ENCODE peak calls at places on chromosomes 5 and 9, in eight cellular contexts. V is psoas muscle, W is ovary, N is neural progenitor cell, J is tibial nerve, B is cardiac muscle cell, F is kidney, O is pancreas. Q is an unnamed sample. For H3K4me1, the result is how much of the 10 kb centered on the place peaks cover.

GRCh38 chr5:179765400-179765799 is 28.4 kb upstream of the LTC4S start:
- DNase-seq in B (no peak), W (no peak), N (no peak), O (no peak), F (no peak), V (peak), J (peak), Q (peak)

GRCh38 chr9:91741529-91741928 is 208.5 kb downstream of the ROR2 start:
- DNase-seq in O (no peak), F (no peak), V (no peak), B (no peak), N (no peak), W (no peak), J (no peak), Q (no peak)

GRCh38 chr5:122683631-122684030 is 91.2 kb upstream of the SNX2 start:
- DNase-seq in O (no peak), F (no peak), N (no peak), W (no peak), V (no peak), B (no peak), J (no peak), Q (no peak)

GRCh38 chr5:57627661-57628060 is 145.1 kb upstream of the ACTBL2 start:
- DNase-seq in W (no peak), O (no peak), F (no peak), B (no peak), N (no peak), V (no peak), J (no peak), Q (no peak)

GRCh38 chr5:163915481-163915961 is 410.1 kb downstream of the MAT2B start:
- DNase-seq in J (no peak), W (no peak), F (peak), N (peak), V (no peak), O (no peak), B (peak), Q (no peak)

GRCh38 chr5:58786035-58786434 is 203.2 kb downstream of the RAB3C start:
- DNase-seq in W (no peak), O (no peak), B (no peak), N (no peak), J (no peak), V (no peak), F (no peak), Q (no peak)

GRCh38 chr9:114336157-114336556 is 6.5 kb downstream of the ORM2 start:
- DNase-seq in J (no peak), F (peak), V (no peak), O (no peak), W (no peak), B (no peak), N (no peak), Q (no peak)

GRCh38 chr5:71475788-71476384 is 20.4 kb downstream of the BDP1 start:
- DNase-seq in B (peak), O (no peak), W (no peak), N (peak), V (no peak), J (no peak), F (no peak), Q (no peak)

GRCh38 chr9:98226516-98226915 is 28.9 kb downstream of the TBC1D2 start:
- DNase-seq in J (no peak), W (no peak), V (no peak), O (no peak), N (no peak), F (no peak), B (no peak), Q (no peak)

GRCh38 chr5:386432-387341 is 56.3 kb upstream of the EXOC3 start:
- DNase-seq in W (no peak), N (no peak), B (no peak), O (peak), F (no peak), J (no peak), V (no peak), Q (no peak)

GRCh38 chr9:8876303-8876702 is 1076.7 kb upstream of the DMAC1 start:
- DNase-seq in V (no peak), B (no peak), N (no peak), J (no peak), F (no peak), O (no peak), W (no peak), Q (no peak)

GRCh38 chr5:87069311-87069710 is 198.4 kb upstream of the RASA1 start:
- DNase-seq in O (no peak), B (no peak), W (no peak), F (no peak), J (no peak), V (no peak), N (no peak), Q (no peak)

GRCh38 chr5:132459983-132460834 is 30.4 kb downstream of the IRF1 start:
- DNase-seq in W (no peak), V (no peak), B (no peak), O (no peak), F (no peak), N (no peak), J (no peak), Q (peak)

GRCh38 chr5:62138607-62139006 is 167.4 kb upstream of the KIF2A start:
- DNase-seq in V (no peak), N (peak), O (no peak), W (no peak), B (no peak), F (no peak), J (no peak), Q (no peak)

GRCh38 chr5:90932052-90932699 is 373.6 kb downstream of the ADGRV1 start:
- DNase-seq in J (no peak), N (peak), O (no peak), F (no peak), W (peak), V (no peak), B (peak), Q (no peak)

GRCh38 chr9:3880851-3881250 is 355.1 kb upstream of the RFX3 start:
- DNase-seq in B (no peak), J (no peak), F (no peak), N (no peak), O (no peak), V (no peak), W (no peak), Q (no peak)

GRCh38 chr5:73336366-73336765 is 112.2 kb downstream of the FOXD1 start:
- DNase-seq in F (no peak), B (no peak), O (no peak), V (no peak), N (no peak), W (no peak), J (no peak), Q (no peak)

GRCh38 chr5:56420323-56420722 is 187.2 kb upstream of the ANKRD55 start:
- DNase-seq in W (no peak), B (no peak), N (no peak), O (no peak), F (no peak), V (no peak), J (no peak), Q (no peak)

GRCh38 chr5:111756701-111757581 is at the start of gene NREP:
- DNase-seq in J (peak), V (peak), W (peak), N (peak), F (peak), O (peak), B (peak), Q (peak)

GRCh38 chr9:74556685-74557084 is 59.5 kb downstream of the RORB start:
- DNase-seq in F (no peak), V (no peak), N (no peak), B (no peak), J (no peak), O (no peak), W (no peak), Q (no peak)

GRCh38 chr5:173925449-173926071 is 37.4 kb downstream of the CPEB4 start:
- DNase-seq in B (peak), F (no peak), V (no peak), W (peak), N (peak), J (no peak), O (no peak), Q (peak)

GRCh38 chr5:107104774-107105050 is 566.0 kb downstream of the EFNA5 start:
- DNase-seq in J (no peak), V (no peak), N (no peak), W (no peak), B (peak), F (no peak), O (no peak), Q (peak)

GRCh38 chr9:105241356-105242043 is 3.0 kb upstream of the SLC44A1 start:
- DNase-seq in B (no peak), N (no peak), J (no peak), W (no peak), F (no peak), O (no peak), V (no peak), Q (no peak)

GRCh38 chr5:138763037-138763778 is 10.0 kb downstream of the CTNNA1 start:
- DNase-seq in N (no peak), V (no peak), F (no peak), W (no peak), J (no peak), B (no peak), O (no peak), Q (no peak)

GRCh38 chr9:121566401-121567141 is 66.9 kb upstream of the GGTA1 start:
- DNase-seq in W (peak), B (no peak), F (no peak), V (peak), N (no peak), J (no peak), O (no peak), Q (peak)

GRCh38 chr5:149764086-149764485 is 34.0 kb downstream of the PPARGC1B start:
- DNase-seq in O (peak), N (no peak), W (no peak), V (no peak), B (no peak), F (peak), J (no peak), Q (no peak)

GRCh38 chr5:9197881-9198260 is 348.0 kb downstream of the SEMA5A start:
- DNase-seq in V (no peak), N (no peak), J (no peak), B (no peak), W (no peak), O (no peak), F (no peak), Q (no peak)

GRCh38 chr5:79774171-79774854 is 84.7 kb downstream of the CMYA5 start:
- DNase-seq in B (peak), W (no peak), V (no peak), F (peak), N (peak), J (no peak), O (no peak), Q (no peak)

GRCh38 chr5:107470007-107470582 is 200.6 kb downstream of the EFNA5 start:
- DNase-seq in J (no peak), N (no peak), F (no peak), V (no peak), O (no peak), B (peak), W (no peak), Q (no peak)

GRCh38 chr5:76813982-76814562 is 4.8 kb upstream of the F2RL1 start:
- DNase-seq in W (no peak), O (no peak), B (no peak), F (no peak), J (no peak), V (no peak), N (no peak), Q (no peak)

GRCh38 chr9:119556129-119556875 is 187.1 kb upstream of the BRINP1 start:
- DNase-seq in N (peak), J (peak), W (peak), O (peak), F (peak), V (peak), B (peak), Q (peak)

GRCh38 chr9:89701221-89701798 is 96.5 kb downstream of the GADD45G start:
- DNase-seq in F (no peak), B (no peak), J (no peak), O (no peak), W (no peak), V (no peak), N (no peak), Q (no peak)

GRCh38 chr9:130981002-130981760 is 27.8 kb upstream of the LAMC3 start:
- DNase-seq in W (no peak), V (no peak), N (no peak), O (no peak), B (no peak), F (no peak), J (no peak), Q (no peak)

GRCh38 chr5:69503144-69503488 is 10.5 kb downstream of the OCLN start:
- DNase-seq in F (no peak), B (no peak), V (no peak), O (no peak), N (no peak), W (no peak), J (no peak), Q (no peak)
- H3K4me3 ChIP-seq in F (no peak), B (no peak), V (no peak), O (no peak), N (no peak), W (no peak), J (no peak), Q (no peak)

GRCh38 chr9:110199643-110200042 is 8.3 kb downstream of the C9orf152 start:
- DNase-seq in V (no peak), F (no peak), N (no peak), O (no peak), B (no peak), J (no peak), W (no peak), Q (no peak)
- H3K27ac ChIP-seq in V (no peak), F (no peak), N (no peak), O (peak), B (no peak), J (no peak), W (no peak), Q (no peak)

GRCh38 chr5:84253946-84254345 is 130.7 kb downstream of the EDIL3 start:
- DNase-seq in V (no peak), B (no peak), F (no peak), J (no peak), W (no peak), N (no peak), O (no peak), Q (no peak)
- H3K4me1 ChIP-seq in V (under half), B (under half), F (under half), J (under half), W (under half), N (under half), O (under half), Q (under half)

GRCh38 chr9:136258299-136258625 is 12.7 kb upstream of the QSOX2 start:
- DNase-seq in F (peak), N (no peak), O (no peak), W (no peak), V (no peak), B (no peak), J (no peak), Q (no peak)

GRCh38 chr9:136259836-136260235 is 14.2 kb upstream of the QSOX2 start:
- DNase-seq in W (no peak), F (no peak), B (no peak), J (no peak), V (no peak), N (no peak), O (no peak), Q (no peak)

GRCh38 chr9:136258786-136259516 is 13.3 kb upstream of the QSOX2 start:
- DNase-seq in F (peak), B (no peak), N (no peak), J (no peak), W (no peak), O (no peak), V (no peak), Q (no peak)

GRCh38 chr9:136260521-136260920 is 14.9 kb upstream of the QSOX2 start:
- DNase-seq in V (no peak), B (no peak), N (no peak), W (no peak), F (no peak), J (no peak), O (no peak), Q (no peak)

DNA sequence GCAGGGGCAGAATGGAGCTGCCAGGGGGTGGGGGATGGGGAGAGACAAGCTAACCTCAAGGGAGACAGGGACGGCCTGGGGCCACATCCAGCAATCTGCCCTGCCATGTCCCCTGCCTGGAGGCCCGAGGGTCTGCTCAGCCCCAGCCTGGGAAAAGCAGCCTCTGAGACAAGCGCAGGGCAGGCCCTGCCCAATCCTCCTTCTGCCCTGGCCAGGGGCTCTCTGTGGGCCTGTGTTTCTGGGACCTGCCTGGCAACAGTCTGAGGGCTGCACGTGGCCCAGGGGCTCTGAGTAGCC is 13.9 kb upstream of the QSOX2 start:
- DNase-seq in J (no peak), W (no peak), V (no peak), O (no peak), B (no peak), F (peak), N (no peak), Q (no peak)
- H3K4me3 ChIP-seq in J (no peak), W (no peak), V (no peak), O (no peak), B (no peak), F (no peak), N (no peak), Q (no peak)

DNA sequence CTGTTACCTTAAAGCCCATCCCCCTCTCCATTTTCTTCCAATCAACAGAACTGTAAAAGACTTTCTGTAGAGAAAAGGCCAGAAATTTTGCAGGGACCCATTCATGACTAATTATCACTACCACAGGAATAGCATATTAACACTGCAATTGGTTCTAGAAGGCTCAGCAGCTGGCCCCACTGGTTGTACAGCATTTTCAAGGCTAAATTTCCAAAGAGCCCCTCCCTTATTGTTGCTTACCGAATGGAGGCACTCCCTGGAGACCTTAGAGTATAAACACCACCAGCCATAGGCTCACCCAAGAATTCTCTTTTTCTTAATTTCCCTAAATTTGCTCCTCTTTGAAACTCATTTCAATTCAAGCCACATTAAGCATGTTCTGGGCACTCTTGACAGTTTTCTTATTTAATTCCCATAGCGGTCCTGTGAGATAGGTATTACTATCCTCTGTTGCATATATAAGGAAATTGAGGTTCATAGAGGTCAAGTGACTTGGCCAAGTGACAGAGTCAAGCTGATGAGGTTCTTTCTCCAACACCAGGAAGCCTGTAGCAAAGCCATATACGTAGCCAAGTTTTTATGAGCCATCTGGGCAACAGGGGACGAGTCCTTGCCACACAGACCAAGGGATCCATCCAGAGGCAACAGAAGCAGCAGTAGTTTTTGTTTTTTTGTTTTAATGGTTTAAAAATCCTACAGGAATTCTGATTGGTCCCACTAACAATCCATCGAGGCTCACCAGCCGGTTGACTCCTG is 83.9 kb upstream of the NR5A1 start:
- DNase-seq in J (no peak), W (no peak), O (no peak), F (no peak), B (no peak), V (no peak), N (no peak), Q (no peak)
- H3K27ac ChIP-seq in J (no peak), W (no peak), O (no peak), F (no peak), B (peak), V (no peak), N (peak), Q (no peak)

GRCh38 chr9:133140606-133141005 is 19.6 kb upstream of the RALGDS start:
- DNase-seq in O (no peak), J (no peak), F (no peak), N (no peak), V (no peak), B (no peak), W (no peak), Q (no peak)

GRCh38 chr9:133139246-133140173 is 18.5 kb upstream of the RALGDS start:
- DNase-seq in W (no peak), B (no peak), J (no peak), O (no peak), V (no peak), N (no peak), F (peak), Q (no peak)

GRCh38 chr9:133141833-133142594 is 21.0 kb upstream of the RALGDS start:
- DNase-seq in B (no peak), N (no peak), O (peak), W (no peak), F (peak), J (no peak), V (peak), Q (peak)

GRCh38 chr9:133137451-133138231 is 16.6 kb upstream of the RALGDS start:
- DNase-seq in O (peak), B (no peak), J (no peak), W (no peak), V (peak), F (peak), N (no peak), Q (no peak)

GRCh38 chr9:133140174-133140505 is 19.1 kb upstream of the RALGDS start:
- DNase-seq in J (no peak), O (no peak), B (no peak), V (no peak), N (no peak), F (no peak), W (no peak), Q (no peak)
- H3K4me1 ChIP-seq in J (half or more), O (under half), B (under half), V (half or more), N (under half), F (under half), W (under half), Q (half or more)

DNA sequence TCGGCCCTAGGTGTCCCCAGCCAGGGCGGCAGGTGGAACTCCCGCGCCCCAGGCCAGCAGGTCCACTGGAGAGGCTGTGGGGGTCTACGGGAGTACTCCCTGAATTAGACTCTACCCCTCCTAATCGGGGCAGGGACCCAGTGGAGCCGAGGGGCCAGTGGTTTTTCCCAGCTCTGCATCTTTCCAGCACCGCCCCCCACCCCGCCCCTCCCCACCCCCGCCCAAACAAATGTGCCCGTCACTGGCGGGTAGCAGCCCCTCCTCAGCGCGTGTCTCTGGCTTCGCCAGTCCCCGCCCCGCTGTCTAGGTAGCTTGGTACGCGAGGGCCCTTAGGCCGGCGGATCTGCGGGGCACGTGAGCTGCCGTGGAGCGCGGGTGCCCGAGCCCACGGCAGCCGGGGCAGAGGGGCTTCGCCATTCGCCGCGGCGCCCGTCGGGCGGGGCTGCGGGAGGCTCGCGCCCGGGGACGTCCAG is 7.0 kb downstream of the UNC5A start:
- DNase-seq in W (no peak), V (no peak), F (no peak), J (no peak), B (peak), O (no peak), N (peak), Q (no peak)
- H3K4me3 ChIP-seq in W (no peak), V (peak), F (no peak), J (peak), B (peak), O (peak), N (peak), Q (peak)

DNA sequence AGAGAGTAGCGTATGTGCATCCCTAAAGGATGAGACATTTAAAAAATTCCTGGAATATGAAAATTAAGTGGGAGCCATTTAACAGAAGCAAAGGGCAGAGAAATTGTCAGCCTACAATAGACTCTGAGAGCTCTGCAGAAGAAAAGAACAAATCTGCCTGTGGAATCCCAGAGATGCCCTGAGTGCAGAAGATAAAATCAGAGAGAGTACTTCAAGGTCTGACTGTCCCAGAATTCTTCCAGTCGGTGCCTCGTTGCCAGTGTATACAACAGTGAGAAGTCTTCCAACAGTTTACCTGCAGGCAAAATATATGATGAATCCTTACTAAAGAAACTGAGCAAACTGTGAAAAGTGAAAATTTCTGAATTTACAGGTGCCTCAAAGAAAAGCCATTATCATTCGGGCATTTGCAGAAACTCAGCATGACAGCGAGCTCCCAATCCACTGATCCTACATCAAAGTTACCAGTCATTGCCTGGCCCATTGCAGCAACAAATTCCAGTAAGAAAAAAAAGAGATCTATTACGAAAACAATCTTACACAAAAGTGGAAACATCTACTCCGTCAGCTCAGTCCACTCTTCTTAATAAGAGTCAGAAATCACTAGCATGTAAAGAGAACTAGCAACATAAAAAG is 92.8 kb upstream of the VCAN start:
- DNase-seq in W (no peak), N (no peak), J (no peak), B (no peak), F (no peak), O (no peak), V (no peak), Q (no peak)
- H3K27ac ChIP-seq in W (no peak), N (no peak), J (no peak), B (no peak), F (no peak), O (no peak), V (no peak), Q (no peak)

Q was measured in heart right ventricle.